ENCODE peak calls at places on chromosomes 13 and 19, in seven cellular contexts. Z, I, P, M, E, Y and C are unnamed samples.

GRCh38 chr19:7293795-7294570 is at the start of gene INSR:
- DNase-seq in M (peak; percentile 89), E (peak; percentile 78), Y (peak; percentile 94), I (peak; percentile 47), P (peak; percentile 91), Z (peak; percentile 91), C (peak; percentile 95)

GRCh38 chr19:44851427-44851826 is 5.3 kb downstream of the NECTIN2 start:
- DNase-seq in M (no peak), Y (no peak), Z (no peak), P (no peak), E (no peak), I (no peak), C (no peak)

GRCh38 chr13:100347941-100348340 is 240.6 kb downstream of the GGACT start:
- DNase-seq in I (no peak), Y (no peak), P (no peak), Z (no peak), M (no peak), E (no peak), C (no peak)

GRCh38 chr13:75186384-75186783 is 295.6 kb downstream of the TBC1D4 start:
- DNase-seq in P (no peak), Y (no peak), E (no peak), I (no peak), Z (no peak), M (no peak), C (no peak)

GRCh38 chr13:47826481-47826880 is 174.6 kb downstream of the SUCLA2 start:
- DNase-seq in I (no peak), M (no peak), Y (no peak), E (no peak), P (no peak), Z (no peak), C (no peak)

GRCh38 chr19:5067666-5068065 is 98.8 kb downstream of the KDM4B start:
- DNase-seq in M (no peak), E (no peak), I (no peak), Y (no peak), Z (no peak), P (no peak), C (no peak)

GRCh38 chr19:32702010-32702409 is 10.4 kb downstream of the NUDT19 start:
- DNase-seq in P (no peak), Y (no peak), M (no peak), Z (peak; percentile 66), I (no peak), E (no peak), C (no peak)

GRCh38 chr13:63208811-63209210 is 1793.2 kb upstream of the PCDH20 start:
- DNase-seq in Z (no peak), Y (no peak), I (no peak), M (no peak), E (no peak), P (no peak), C (no peak)

GRCh38 chr19:17322854-17323253 is 11.8 kb downstream of the ANO8 start:
- DNase-seq in E (no peak), Y (no peak), I (no peak), Z (no peak), P (no peak), M (no peak), C (no peak)

GRCh38 chr13:95553614-95554385 is 1.3 kb downstream of the CLDN10 start:
- DNase-seq in P (peak; percentile 13), E (no peak), Z (no peak), Y (peak; percentile 79), I (no peak), M (peak; percentile 56), C (no peak)

GRCh38 chr13:67231481-67231940 is 1.4 kb upstream of the PCDH9 start:
- DNase-seq in M (no peak), E (peak; percentile 9), Y (no peak), Z (no peak), I (no peak), P (no peak), C (no peak)

GRCh38 chr13:40346592-40346991 is 319.8 kb downstream of the FOXO1 start:
- DNase-seq in I (no peak), P (no peak), Z (no peak), E (no peak), M (no peak), Y (no peak), C (no peak)

GRCh38 chr19:3879656-3880055 is 829 bp upstream of the ATCAY start:
- DNase-seq in E (no peak), Y (no peak), M (peak; percentile 64), I (no peak), Z (no peak), P (no peak), C (no peak)

GRCh38 chr19:46288896-46289588 is 7.8 kb upstream of the HIF3A start:
- DNase-seq in P (peak; percentile 33), I (peak; percentile 71), Z (no peak), Y (no peak), M (no peak), E (no peak), C (no peak)

GRCh38 chr19:41479757-41480191 is 36.8 kb downstream of the ERICH4 start:
- DNase-seq in M (no peak), E (no peak), Z (no peak), I (no peak), Y (no peak), P (peak; percentile 50), C (peak; percentile 77)

GRCh38 chr19:18456974-18457373 is 19.0 kb upstream of the ISYNA1 start:
- DNase-seq in M (no peak), Z (no peak), E (no peak), P (peak; percentile 68), I (no peak), Y (peak; percentile 56), C (peak; percentile 81)

GRCh38 chr13:23678768-23679167 is 108.6 kb downstream of the TNFRSF19 start:
- DNase-seq in Y (no peak), I (no peak), P (no peak), M (no peak), Z (no peak), E (no peak), C (no peak)

GRCh38 chr19:6590458-6591319 is at the start of gene CD70:
- DNase-seq in Z (no peak), Y (peak; percentile 78), I (no peak), M (peak; percentile 79), E (peak; percentile 44), P (no peak), C (no peak)

GRCh38 chr13:106383791-106384190 is 151.7 kb downstream of the EFNB2 start:
- DNase-seq in P (no peak), E (no peak), Z (no peak), I (no peak), M (no peak), Y (no peak), C (no peak)

GRCh38 chr13:102250448-102250847 is 151.4 kb downstream of the FGF14 start:
- DNase-seq in I (no peak), P (no peak), Z (no peak), E (no peak), Y (no peak), M (no peak), C (no peak)

GRCh38 chr13:102240110-102240509 is 161.7 kb downstream of the FGF14 start:
- DNase-seq in I (no peak), P (no peak), E (no peak), M (no peak), Y (no peak), Z (no peak), C (no peak)

GRCh38 chr13:102244617-102245227 is 157.1 kb downstream of the FGF14 start:
- DNase-seq in M (no peak), Z (no peak), I (no peak), E (no peak), P (no peak), Y (no peak), C (no peak)
- H3K27ac ChIP-seq in M (no peak overlapping the region), Z (no peak overlapping the region), I (no peak overlapping the region), E (no peak overlapping the region), P (no peak overlapping the region), Y (no peak overlapping the region), C (no peak overlapping the region)

DNA sequence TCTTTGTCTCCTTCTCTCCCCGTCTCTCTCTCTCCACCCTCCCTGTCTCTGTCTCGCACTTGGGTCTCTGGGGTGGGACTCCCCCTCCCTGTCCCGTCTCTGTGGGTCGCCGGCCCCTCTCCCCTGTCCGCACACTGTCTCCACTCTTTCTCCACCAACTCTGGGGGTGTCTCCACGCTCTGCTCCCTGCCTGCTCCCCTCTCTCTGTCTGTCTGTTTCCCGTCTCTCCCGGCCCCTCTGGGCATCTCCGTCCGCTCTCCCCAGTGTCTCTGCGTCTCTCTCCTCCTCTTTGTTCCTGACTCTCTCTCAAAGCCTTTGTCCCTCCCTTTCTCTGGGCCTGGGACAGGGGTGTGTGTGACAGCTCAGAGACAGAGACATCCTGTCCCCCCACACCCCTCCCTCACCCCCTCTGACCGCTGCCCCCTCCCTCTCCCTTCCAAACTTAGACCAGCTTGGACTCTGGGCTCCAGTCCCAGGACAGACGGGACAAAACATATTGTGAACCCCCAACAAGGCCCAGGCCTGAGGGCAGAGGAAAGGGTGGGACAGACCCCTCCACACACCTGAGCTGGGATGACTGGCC is 661 bp upstream of the SBK3 start:
- DNase-seq in I (no peak), Y (no peak), E (no peak), P (peak; percentile 47), Z (no peak), M (no peak), C (no peak)
- H3K27ac ChIP-seq in I (peak overlapping the region; percentile 11), Y (no peak overlapping the region), E (peak overlapping the region; percentile 78), P (peak overlapping the region; percentile 84), Z (peak overlapping the region; percentile 88), M (no peak overlapping the region), C (no peak overlapping the region)

DNA sequence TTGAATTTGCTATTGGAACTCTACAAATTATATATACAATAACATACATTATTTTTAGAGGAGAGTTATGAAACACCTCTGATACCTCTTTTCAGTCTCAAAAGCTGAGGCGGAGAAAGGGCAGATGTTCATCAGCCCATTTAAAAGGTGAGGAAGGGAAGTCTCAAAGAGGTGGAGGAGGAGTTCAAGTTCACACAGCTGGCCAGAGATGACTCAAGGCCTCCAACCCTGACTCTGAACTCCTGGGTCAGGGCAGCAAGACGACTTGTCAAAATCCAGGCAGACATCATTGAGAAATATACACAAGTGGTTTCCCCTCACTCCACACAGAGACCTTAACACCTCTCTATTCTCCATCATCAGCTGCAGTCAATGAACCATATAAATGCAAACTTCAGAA is 2.1 kb downstream of the SIAH3 start:
- DNase-seq in Y (no peak), Z (no peak), I (no peak), M (no peak), E (no peak), P (no peak), C (no peak)
- H3K27ac ChIP-seq in Y (no peak overlapping the region), Z (no peak overlapping the region), I (no peak overlapping the region), M (no peak overlapping the region), E (no peak overlapping the region), P (no peak overlapping the region), C (no peak overlapping the region)

GRCh38 chr13:20136781-20137703 is 23.8 kb downstream of the GJA3 start:
- DNase-seq in Y (peak; percentile 87), E (no peak), I (no peak), M (peak; percentile 85), Z (peak; percentile 59), P (peak; percentile 29), C (no peak)
- H3K27ac ChIP-seq in Y (no peak overlapping the region), E (no peak overlapping the region), I (no peak overlapping the region), M (no peak overlapping the region), Z (no peak overlapping the region), P (no peak overlapping the region), C (no peak overlapping the region)